ENCODE peak calls at places on chromosomes 16 and 17, in four cellular contexts. A, I, M and O are unnamed samples. For H3K27me3, the result is how much of the 10 kb centered on the place peaks cover.

GRCh38 chr16:50778284-50779163 is 36.6 kb downstream of the CYLD start:
- DNase-seq in A (no peak), M (no peak), I (no peak), O (no peak)

GRCh38 chr17:19933633-19934032 is 44.0 kb downstream of the AKAP10 start:
- DNase-seq in A (no peak), M (no peak), I (no peak), O (no peak)

GRCh38 chr17:62800580-62800979 is 7.5 kb downstream of the MARCHF10 start:
- DNase-seq in A (no peak), M (no peak), I (peak), O (no peak)

GRCh38 chr16:50834701-50835100 is 92.8 kb downstream of the CYLD start:
- DNase-seq in I (no peak), A (no peak), M (no peak), O (no peak)

GRCh38 chr16:4214215-4214621 is 27.7 kb downstream of the SRL start:
- DNase-seq in I (no peak), A (peak), M (no peak), O (no peak)

GRCh38 chr17:5832886-5833285 is 237.3 kb upstream of the WSCD1 start:
- DNase-seq in I (no peak), M (no peak), A (no peak), O (no peak)

GRCh38 chr17:39688945-39689344 is 1.1 kb upstream of the PGAP3 start:
- DNase-seq in M (no peak), I (no peak), A (no peak), O (no peak)

GRCh38 chr17:8124350-8125195 is 667 bp upstream of the HES7 start:
- DNase-seq in A (no peak), M (peak), I (no peak), O (peak)

GRCh38 chr17:39737761-39738567 is at the start of gene GRB7:
- DNase-seq in I (peak), A (no peak), M (no peak), O (no peak)

GRCh38 chr17:60167095-60167741 is 17.4 kb downstream of the CA4 start:
- DNase-seq in M (no peak), A (no peak), I (peak), O (peak)

GRCh38 chr16:1532081-1532760 is 1.2 kb upstream of the TMEM204 start:
- DNase-seq in I (no peak), M (no peak), A (no peak), O (peak)

GRCh38 chr16:1531638-1531910 is 1.9 kb upstream of the TMEM204 start:
- DNase-seq in I (no peak), A (no peak), M (no peak), O (peak)

GRCh38 chr16:1533443-1533951 is at the start of gene TMEM204:
- DNase-seq in I (peak), M (no peak), A (no peak), O (peak)

GRCh38 chr16:1534021-1535020 is 855 bp downstream of the TMEM204 start:
- DNase-seq in A (no peak), I (no peak), M (no peak), O (peak)

DNA sequence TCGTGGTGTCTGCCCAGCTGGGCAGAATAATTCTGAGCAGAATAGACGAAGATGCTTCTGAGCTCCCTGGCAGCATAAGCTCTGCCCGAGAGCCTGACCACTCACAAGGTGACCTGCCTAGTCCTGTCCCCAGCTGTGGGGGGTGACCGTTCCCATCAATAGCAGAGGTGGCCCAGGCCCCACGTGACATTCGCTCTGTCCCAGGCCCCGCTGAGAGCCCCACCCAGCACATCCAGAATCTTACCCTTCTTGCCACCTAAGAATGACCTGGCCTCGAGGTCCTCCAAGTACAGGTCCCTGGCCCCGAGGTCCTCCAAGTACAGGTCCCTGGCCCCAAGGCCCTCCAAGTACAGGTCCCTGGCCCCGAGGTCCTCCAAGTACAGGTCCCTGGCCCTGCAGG is 695 bp upstream of the TMEM204 start:
- DNase-seq in I (no peak), A (no peak), M (no peak), O (peak)
- H3K27me3 ChIP-seq in I (under half), A (under half), M (under half), O (under half)

GRCh38 chr17:37744633-37744927 is 279 bp downstream of the HNF1B start:
- DNase-seq in M (no peak), A (no peak), I (no peak), O (no peak)

GRCh38 chr17:37742114-37742761 is 2.6 kb downstream of the HNF1B start:
- DNase-seq in A (no peak), I (peak), M (no peak), O (peak)

GRCh38 chr17:37743875-37744632 is 805 bp downstream of the HNF1B start:
- DNase-seq in A (no peak), M (no peak), I (peak), O (no peak)

GRCh38 chr17:37742762-37743611 is 1.9 kb downstream of the HNF1B start:
- DNase-seq in A (no peak), I (peak), M (no peak), O (no peak)

DNA sequence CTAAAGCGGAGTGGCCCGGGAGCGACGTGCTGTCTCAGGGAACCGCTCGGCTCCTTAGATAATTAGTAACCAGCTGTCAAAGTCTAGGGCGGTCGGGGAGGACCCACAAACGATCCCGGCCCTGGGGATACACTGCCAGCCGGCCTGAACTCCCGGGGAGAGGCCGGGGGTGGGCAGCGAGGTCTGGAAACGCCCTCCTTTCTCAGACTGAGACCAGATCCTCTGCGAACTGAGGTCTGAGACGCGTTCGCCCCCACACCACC is 1.3 kb downstream of the HNF1B start:
- DNase-seq in I (peak), A (no peak), M (no peak), O (no peak)
- H3K27me3 ChIP-seq in I (under half), A (half or more), M (half or more), O (under half)

GRCh38 chr16:54197758-54198157 is 88.8 kb downstream of the IRX3 start:
- DNase-seq in M (no peak), A (no peak), I (no peak), O (no peak)
- H3K27me3 ChIP-seq in M (under half), A (under half), I (under half), O (under half)

DNA sequence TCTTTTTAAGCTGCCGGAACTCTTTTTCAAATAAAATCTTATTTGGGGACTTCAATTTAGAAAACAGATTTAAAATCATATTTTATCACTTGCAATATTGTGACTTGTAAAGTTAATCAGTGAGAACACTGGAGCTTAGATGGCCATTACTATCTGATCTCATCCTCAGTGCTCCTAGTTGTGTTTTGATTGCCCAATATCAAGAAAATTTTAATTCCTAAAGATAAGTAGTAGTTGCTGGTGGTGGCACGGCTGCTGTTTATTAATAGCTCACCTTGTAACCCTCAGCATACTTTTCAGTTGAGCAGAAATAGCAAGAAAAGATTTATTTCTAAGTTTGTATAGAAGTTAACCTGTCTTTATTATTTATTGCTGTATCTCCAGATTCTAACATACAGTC is 124.0 kb downstream of the NLK start:
- DNase-seq in M (no peak), A (no peak), I (no peak), O (no peak)
- H3K27me3 ChIP-seq in M (under half), A (under half), I (under half), O (under half)

GRCh38 chr17:46826116-46826515 is 7.6 kb upstream of the WNT3 start:
- DNase-seq in M (no peak), A (no peak), I (no peak), O (no peak)
- H3K27me3 ChIP-seq in M (under half), A (under half), I (under half), O (under half)

GRCh38 chr16:86285421-86285820 is 224.9 kb upstream of the FOXF1 start:
- DNase-seq in I (no peak), M (no peak), A (no peak), O (no peak)
- H3K27me3 ChIP-seq in I (under half), M (under half), A (half or more), O (under half)

DNA sequence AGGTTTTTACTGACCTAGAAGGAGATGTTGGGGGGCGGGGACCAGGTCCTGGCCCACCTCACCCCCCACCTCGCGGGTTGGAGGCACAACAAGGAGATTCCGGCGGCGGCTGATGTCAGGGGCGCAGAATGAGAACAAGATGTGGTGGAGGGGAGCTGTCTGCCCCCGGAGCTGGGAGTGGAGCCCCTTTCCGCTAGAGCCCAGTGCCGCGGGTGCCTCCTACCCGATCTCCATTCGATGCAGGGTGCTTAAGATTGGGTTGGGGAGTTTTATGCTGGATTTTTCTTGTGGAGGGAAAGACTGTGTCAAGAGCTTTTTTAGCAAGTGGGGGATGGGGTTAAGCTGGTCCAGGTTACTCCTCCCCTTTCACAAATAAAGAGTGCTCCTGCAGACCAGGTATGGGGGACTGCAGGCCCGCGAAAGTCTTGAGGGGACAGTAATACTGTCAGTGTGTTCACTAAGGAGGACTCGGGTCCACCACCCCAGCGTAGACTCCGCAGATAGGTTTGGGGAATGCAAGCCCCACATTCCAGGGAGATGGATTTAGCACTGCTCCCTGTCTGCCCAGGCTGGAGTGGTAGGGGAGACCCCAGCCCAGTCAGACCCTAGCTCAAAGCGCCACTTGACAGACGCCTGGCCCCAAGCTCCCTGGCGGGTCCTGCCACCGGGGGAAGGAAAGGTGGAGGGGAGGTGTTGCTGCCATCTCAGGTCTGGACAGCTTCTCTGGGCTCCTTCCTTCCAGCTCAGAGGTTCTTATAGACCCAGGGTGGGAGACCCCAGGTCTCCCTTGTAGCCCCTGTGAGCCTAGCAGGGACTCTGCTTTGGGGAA is 2.0 kb downstream of the CACNA1G start:
- DNase-seq in I (no peak), A (no peak), M (no peak), O (no peak)
- H3K27me3 ChIP-seq in I (under half), A (under half), M (half or more), O (under half)

GRCh38 chr16:87027056-87027616 is 290.1 kb downstream of the C16orf95 start:
- DNase-seq in I (no peak), A (no peak), M (no peak), O (no peak)

GRCh38 chr16:87033021-87033471 is 284.1 kb downstream of the C16orf95 start:
- DNase-seq in M (no peak), I (no peak), A (no peak), O (peak)

GRCh38 chr16:87032554-87032953 is 284.6 kb downstream of the C16orf95 start:
- DNase-seq in A (no peak), I (no peak), M (no peak), O (no peak)

GRCh38 chr16:87025681-87026080 is 291.5 kb downstream of the C16orf95 start:
- DNase-seq in M (no peak), A (no peak), I (no peak), O (no peak)

GRCh38 chr16:87028481-87029320 is 288.5 kb downstream of the C16orf95 start:
- DNase-seq in M (no peak), A (no peak), I (no peak), O (no peak)
- H3K27me3 ChIP-seq in M (under half), A (under half), I (under half), O (under half)

DNA sequence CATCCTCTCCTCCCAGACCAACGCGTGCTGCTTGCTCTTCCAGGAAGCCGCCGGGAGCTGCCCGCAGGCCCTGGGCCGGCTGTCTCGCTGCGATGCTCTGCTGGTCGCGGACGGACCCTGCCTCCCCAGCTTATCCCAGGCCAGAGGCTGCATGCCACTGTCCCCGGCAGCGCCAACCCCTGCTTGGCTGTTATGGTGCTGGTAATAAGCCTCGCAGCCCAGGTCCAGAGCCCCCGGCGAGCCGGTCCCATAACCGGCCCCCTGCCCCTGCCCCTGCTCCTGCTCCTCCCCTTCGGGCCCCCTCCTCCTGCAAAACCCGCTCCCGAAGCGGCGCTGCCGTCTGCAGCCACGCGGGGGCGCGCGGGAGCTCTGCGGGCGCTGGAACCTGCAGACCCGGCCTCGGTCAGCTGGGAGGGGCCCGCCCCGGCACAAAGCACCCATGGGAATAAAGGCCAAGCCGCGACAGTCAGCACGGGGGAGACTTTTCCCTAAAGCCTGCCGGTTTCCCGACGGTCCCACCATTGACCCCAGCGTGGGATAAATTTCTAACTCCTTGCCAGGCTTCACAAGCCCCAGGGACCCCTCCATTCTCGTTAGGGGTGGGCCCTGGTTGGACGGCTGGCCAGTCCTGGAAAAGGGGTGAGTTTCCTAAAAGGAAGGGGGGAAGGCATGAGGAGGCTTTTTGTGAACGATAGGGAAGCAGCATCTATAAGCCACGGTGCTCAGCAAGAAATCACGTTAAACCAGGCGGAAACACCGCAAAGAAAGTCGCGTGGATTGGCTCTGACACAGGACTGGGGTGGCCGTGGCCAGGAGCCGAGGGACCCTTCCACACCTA is 11.2 kb downstream of the ENPP7 start:
- DNase-seq in I (peak), A (peak), M (peak), O (peak)
- H3K27me3 ChIP-seq in I (under half), A (under half), M (under half), O (under half)

GRCh38 chr16:28003021-28003865 is 60.3 kb downstream of the GSG1L start:
- DNase-seq in I (no peak), A (no peak), M (no peak), O (no peak)

GRCh38 chr16:28001184-28001583 is 62.3 kb downstream of the GSG1L start:
- DNase-seq in I (no peak), A (no peak), M (no peak), O (no peak)

GRCh38 chr16:28000314-28000713 is 63.2 kb downstream of the GSG1L start:
- DNase-seq in A (no peak), M (no peak), I (no peak), O (no peak)

GRCh38 chr16:28001642-28002041 is 61.9 kb downstream of the GSG1L start:
- DNase-seq in M (no peak), A (no peak), I (no peak), O (no peak)

DNA sequence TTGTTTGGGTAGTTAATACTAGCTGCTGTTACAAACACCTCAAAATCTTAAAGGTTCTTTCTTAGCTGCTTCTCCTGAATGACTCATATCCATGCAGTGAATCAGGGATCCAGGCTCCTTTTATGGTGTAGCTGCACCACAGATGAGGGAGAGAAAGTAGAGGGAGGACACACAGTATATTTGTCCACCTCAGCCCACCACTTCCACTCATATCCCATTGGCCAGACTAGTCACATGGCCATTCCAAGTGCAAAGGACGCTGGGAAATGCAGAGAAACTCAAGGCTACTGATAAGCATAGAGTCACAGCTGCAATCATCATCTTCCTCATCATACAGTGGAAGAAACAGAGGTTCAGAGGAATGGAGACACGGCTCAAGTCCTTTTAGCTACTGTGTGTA is 63.8 kb downstream of the GSG1L start:
- DNase-seq in I (no peak), A (no peak), M (no peak), O (no peak)
- H3K27me3 ChIP-seq in I (under half), A (under half), M (under half), O (under half)